ENCODE peak calls at places on chromosomes 1 and 21, in seven cellular contexts. Y is SK-MEL-5; S is stomach; J is stimulated activated CD4-positive, alpha-beta T cell treated with anti-CD3 and anti-CD28 coated beads, TNF-alpha, amount 100 ng/mL, for 1 hour; A is naive thymus-derived CD8-positive, alpha-beta T cell; C is SHP77; E is HuH-7. U is an unnamed sample.

GRCh38 chr1:39829791-39830533 is 41.3 kb upstream of the BMP8B start:
- DNase-seq in Y (no peak), S (no peak), J (no peak), A (no peak), C (no peak), E (no peak), U (peak)

GRCh38 chr1:23556661-23557470 is 2.4 kb downstream of the ID3 start:
- DNase-seq in Y (no peak), S (no peak), J (no peak), A (peak), C (peak), E (no peak), U (no peak)

GRCh38 chr1:52955129-52955970 is 28.3 kb downstream of the SCP2 start:
- DNase-seq in Y (no peak), S (no peak), J (no peak), A (no peak), C (no peak), E (peak), U (no peak)

GRCh38 chr1:59272507-59272906 is 24.4 kb upstream of the FGGY start:
- DNase-seq in Y (no peak), S (no peak), J (no peak), A (no peak), C (no peak), E (no peak), U (no peak)

GRCh38 chr1:23126801-23127200 is 41.9 kb downstream of the LUZP1 start:
- DNase-seq in Y (no peak), S (no peak), J (no peak), A (no peak), C (no peak), E (no peak), U (no peak)

GRCh38 chr21:41777934-41778815 is 11.3 kb upstream of the RIPK4 start:
- DNase-seq in Y (peak), S (peak), J (no peak), A (no peak), C (peak), E (peak), U (peak)

GRCh38 chr1:117312453-117313138 is 54.7 kb upstream of the MAN1A2 start:
- DNase-seq in Y (peak), S (no peak), J (no peak), A (peak), C (no peak), E (no peak), U (no peak)

GRCh38 chr1:14602131-14602530 is 3.6 kb downstream of the KAZN start:
- DNase-seq in Y (no peak), S (peak), J (no peak), A (no peak), C (no peak), E (no peak), U (no peak)

GRCh38 chr21:27813750-27814149 is 846.9 kb upstream of the ADAMTS5 start:
- DNase-seq in Y (peak), S (no peak), J (no peak), A (no peak), C (peak), E (no peak), U (no peak)

GRCh38 chr21:41164981-41165650 is 2.8 kb upstream of the BACE2 start:
- DNase-seq in Y (no peak), S (peak), J (no peak), A (no peak), C (peak), E (no peak), U (peak)

GRCh38 chr1:215054266-215054665 is 28.3 kb upstream of the KCNK2 start:
- DNase-seq in Y (peak), S (no peak), J (no peak), A (no peak), C (no peak), E (no peak), U (no peak)